ENCODE peak calls at places on chromosomes 7 and 10, in seven cellular contexts. One of them, this sample, is unnamed.

GRCh38 chr7:155201325-155202087 is 96.2 kb upstream of the INSIG1 start:
- DNase-seq in AG09309: no peak
- DNase-seq in Kasumi-1: no peak
- DNase-seq in ACHN: no peak
- DNase-seq in A673: no peak
- DNase-seq in germinal center: no peak
- DNase-seq in HuH-7.5: no peak
- DNase-seq in this sample: no peak

GRCh38 chr7:151017953-151018420 is 6.3 kb downstream of the ATG9B start:
- DNase-seq in AG09309: no peak
- DNase-seq in Kasumi-1: peak; percentile 68
- DNase-seq in ACHN: peak; percentile 68
- DNase-seq in A673: peak; percentile 78
- DNase-seq in germinal center: peak; percentile 78
- DNase-seq in HuH-7.5: peak; percentile 93
- DNase-seq in this sample: no peak

GRCh38 chr7:101792051-101792651 is 25.3 kb upstream of the CUX1 start:
- DNase-seq in AG09309: peak; percentile 52
- DNase-seq in Kasumi-1: no peak
- DNase-seq in ACHN: peak; percentile 82
- DNase-seq in A673: no peak
- DNase-seq in germinal center: no peak
- DNase-seq in HuH-7.5: no peak
- DNase-seq in this sample: no peak

GRCh38 chr10:33211123-33211878 is 123.2 kb downstream of the NRP1 start:
- DNase-seq in AG09309: peak; percentile 85
- DNase-seq in Kasumi-1: peak; percentile 47
- DNase-seq in ACHN: no peak
- DNase-seq in A673: no peak
- DNase-seq in germinal center: no peak
- DNase-seq in HuH-7.5: no peak
- DNase-seq in this sample: peak; percentile 70

GRCh38 chr10:59991661-59992060 is 85.3 kb upstream of the CCDC6 start:
- DNase-seq in AG09309: no peak
- DNase-seq in Kasumi-1: peak; percentile 94
- DNase-seq in ACHN: peak; percentile 3
- DNase-seq in A673: no peak
- DNase-seq in germinal center: peak; percentile 31
- DNase-seq in HuH-7.5: no peak
- DNase-seq in this sample: no peak

GRCh38 chr10:112696587-112696986 is 249.6 kb downstream of the VTI1A start:
- DNase-seq in AG09309: no peak
- DNase-seq in Kasumi-1: no peak
- DNase-seq in ACHN: no peak
- DNase-seq in A673: no peak
- DNase-seq in germinal center: no peak
- DNase-seq in HuH-7.5: no peak
- DNase-seq in this sample: no peak

GRCh38 chr10:102731222-102731800 is 12.4 kb upstream of the WBP1L start:
- DNase-seq in AG09309: no peak
- DNase-seq in Kasumi-1: no peak
- DNase-seq in ACHN: no peak
- DNase-seq in A673: no peak
- DNase-seq in germinal center: no peak
- DNase-seq in HuH-7.5: no peak
- DNase-seq in this sample: no peak

GRCh38 chr7:65722361-65722792 is 150.5 kb upstream of the VKORC1L1 start:
- DNase-seq in AG09309: no peak
- DNase-seq in Kasumi-1: peak; percentile 13
- DNase-seq in ACHN: peak; percentile 41
- DNase-seq in A673: peak; percentile 33
- DNase-seq in germinal center: peak; percentile 48
- DNase-seq in HuH-7.5: peak; percentile 19
- DNase-seq in this sample: no peak

GRCh38 chr10:124152781-124153600 is 59.6 kb upstream of the CHST15 start:
- DNase-seq in AG09309: peak; percentile 48
- DNase-seq in Kasumi-1: peak; percentile 88
- DNase-seq in ACHN: peak; percentile 97
- DNase-seq in A673: peak; percentile 91
- DNase-seq in germinal center: peak; percentile 60
- DNase-seq in HuH-7.5: peak; percentile 38
- DNase-seq in this sample: peak; percentile 51

GRCh38 chr10:43257210-43258031 is 9.4 kb downstream of the RASGEF1A start:
- DNase-seq in AG09309: no peak
- DNase-seq in Kasumi-1: no peak
- DNase-seq in ACHN: no peak
- DNase-seq in A673: no peak
- DNase-seq in germinal center: no peak
- DNase-seq in HuH-7.5: no peak
- DNase-seq in this sample: no peak

GRCh38 chr10:91652364-91652763 is 19.5 kb upstream of the PPP1R3C start:
- DNase-seq in AG09309: peak; percentile 98
- DNase-seq in Kasumi-1: no peak
- DNase-seq in ACHN: peak; percentile 99
- DNase-seq in A673: peak; percentile 58
- DNase-seq in germinal center: no peak
- DNase-seq in HuH-7.5: no peak
- DNase-seq in this sample: peak; percentile 62

GRCh38 chr7:83655951-83656556 is 7.1 kb upstream of the SEMA3E start:
- DNase-seq in AG09309: peak; percentile 4
- DNase-seq in Kasumi-1: peak; percentile 40
- DNase-seq in ACHN: peak; percentile 78
- DNase-seq in A673: peak; percentile 54
- DNase-seq in germinal center: no peak
- DNase-seq in HuH-7.5: no peak
- DNase-seq in this sample: peak; percentile 16

GRCh38 chr7:68925241-68925640 is 673.0 kb upstream of the AUTS2 start:
- DNase-seq in AG09309: no peak
- DNase-seq in Kasumi-1: no peak
- DNase-seq in ACHN: no peak
- DNase-seq in A673: no peak
- DNase-seq in germinal center: no peak
- DNase-seq in HuH-7.5: no peak
- DNase-seq in this sample: no peak

GRCh38 chr10:122636953-122637352 is 62.7 kb downstream of the C10orf120 start:
- DNase-seq in AG09309: no peak
- DNase-seq in Kasumi-1: no peak
- DNase-seq in ACHN: no peak
- DNase-seq in A673: no peak
- DNase-seq in germinal center: no peak
- DNase-seq in HuH-7.5: no peak
- DNase-seq in this sample: no peak

GRCh38 chr7:40907286-40907685 is 772.5 kb downstream of the SUGCT start:
- DNase-seq in AG09309: no peak
- DNase-seq in Kasumi-1: no peak
- DNase-seq in ACHN: no peak
- DNase-seq in A673: no peak
- DNase-seq in germinal center: no peak
- DNase-seq in HuH-7.5: no peak
- DNase-seq in this sample: no peak

GRCh38 chr10:20877986-20878979 is 18.8 kb downstream of the NEBL start:
- DNase-seq in AG09309: no peak
- DNase-seq in Kasumi-1: no peak
- DNase-seq in ACHN: peak; percentile 24
- DNase-seq in A673: no peak
- DNase-seq in germinal center: no peak
- DNase-seq in HuH-7.5: no peak
- DNase-seq in this sample: no peak